ENCODE peak calls at places on chromosomes 2 and 18, in nine cellular contexts. One of them, this sample, is unnamed.

GRCh38 chr2:235966396-235966795 is 201.8 kb downstream of the GBX2 start:
- ATAC-seq in body of pancreas: no peak
- ATAC-seq in activated CD8-positive, alpha-beta T cell treated with anti-CD3 and anti-CD28 coated beads for 36 hours: no peak
- ATAC-seq in psoas muscle: no peak
- ATAC-seq in Right ventricle myocardium inferior: no peak
- ATAC-seq in heart left ventricle: no peak
- ATAC-seq in T-cell: no peak
- ATAC-seq in lower lobe of right lung: no peak
- ATAC-seq in RWPE2: no peak
- ATAC-seq in this sample: no peak

GRCh38 chr2:235594041-235594440 is 100.2 kb downstream of the AGAP1 start:
- ATAC-seq in body of pancreas: peak; percentile 76
- ATAC-seq in activated CD8-positive, alpha-beta T cell treated with anti-CD3 and anti-CD28 coated beads for 36 hours: no peak
- ATAC-seq in psoas muscle: peak; percentile 52
- ATAC-seq in Right ventricle myocardium inferior: peak; percentile 45
- ATAC-seq in heart left ventricle: peak; percentile 25
- ATAC-seq in T-cell: no peak
- ATAC-seq in lower lobe of right lung: peak; percentile 67
- ATAC-seq in RWPE2: peak; percentile 72
- ATAC-seq in this sample: peak; percentile 39

GRCh38 chr2:27583390-27583915 is 611 bp downstream of the ZNF512 start:
- ATAC-seq in body of pancreas: peak; percentile 3
- ATAC-seq in activated CD8-positive, alpha-beta T cell treated with anti-CD3 and anti-CD28 coated beads for 36 hours: peak; percentile 7
- ATAC-seq in psoas muscle: no peak
- ATAC-seq in Right ventricle myocardium inferior: no peak
- ATAC-seq in heart left ventricle: no peak
- ATAC-seq in T-cell: peak; percentile 28
- ATAC-seq in lower lobe of right lung: no peak
- ATAC-seq in RWPE2: peak; percentile 5
- ATAC-seq in this sample: peak; percentile 2

GRCh38 chr2:179467111-179467510 is 202.5 kb upstream of the SESTD1 start:
- ATAC-seq in body of pancreas: no peak
- ATAC-seq in activated CD8-positive, alpha-beta T cell treated with anti-CD3 and anti-CD28 coated beads for 36 hours: no peak
- ATAC-seq in psoas muscle: no peak
- ATAC-seq in Right ventricle myocardium inferior: no peak
- ATAC-seq in heart left ventricle: no peak
- ATAC-seq in T-cell: no peak
- ATAC-seq in lower lobe of right lung: no peak
- ATAC-seq in RWPE2: peak; percentile 78
- ATAC-seq in this sample: no peak

GRCh38 chr18:75104483-75104882 is 104.5 kb downstream of the PTGR3 start:
- ATAC-seq in body of pancreas: no peak
- ATAC-seq in activated CD8-positive, alpha-beta T cell treated with anti-CD3 and anti-CD28 coated beads for 36 hours: no peak
- ATAC-seq in psoas muscle: no peak
- ATAC-seq in Right ventricle myocardium inferior: no peak
- ATAC-seq in heart left ventricle: no peak
- ATAC-seq in T-cell: no peak
- ATAC-seq in lower lobe of right lung: no peak
- ATAC-seq in RWPE2: no peak
- ATAC-seq in this sample: no peak

GRCh38 chr2:176428943-176429469 is 159.8 kb downstream of the MTX2 start:
- ATAC-seq in body of pancreas: no peak
- ATAC-seq in activated CD8-positive, alpha-beta T cell treated with anti-CD3 and anti-CD28 coated beads for 36 hours: peak; percentile 47
- ATAC-seq in psoas muscle: no peak
- ATAC-seq in Right ventricle myocardium inferior: no peak
- ATAC-seq in heart left ventricle: no peak
- ATAC-seq in T-cell: no peak
- ATAC-seq in lower lobe of right lung: no peak
- ATAC-seq in RWPE2: no peak
- ATAC-seq in this sample: no peak

GRCh38 chr2:69539549-69539908 is 102.3 kb upstream of the NFU1 start:
- ATAC-seq in body of pancreas: no peak
- ATAC-seq in activated CD8-positive, alpha-beta T cell treated with anti-CD3 and anti-CD28 coated beads for 36 hours: no peak
- ATAC-seq in psoas muscle: no peak
- ATAC-seq in Right ventricle myocardium inferior: no peak
- ATAC-seq in heart left ventricle: no peak
- ATAC-seq in T-cell: no peak
- ATAC-seq in lower lobe of right lung: no peak
- ATAC-seq in RWPE2: peak; percentile 14
- ATAC-seq in this sample: no peak

GRCh38 chr2:20225294-20226151 is 593 bp upstream of the SDC1 start:
- ATAC-seq in body of pancreas: peak; percentile 70
- ATAC-seq in activated CD8-positive, alpha-beta T cell treated with anti-CD3 and anti-CD28 coated beads for 36 hours: peak; percentile 77
- ATAC-seq in psoas muscle: peak; percentile 73
- ATAC-seq in Right ventricle myocardium inferior: peak; percentile 79
- ATAC-seq in heart left ventricle: peak; percentile 78
- ATAC-seq in T-cell: peak; percentile 44
- ATAC-seq in lower lobe of right lung: peak; percentile 93
- ATAC-seq in RWPE2: peak; percentile 77
- ATAC-seq in this sample: peak; percentile 67

GRCh38 chr2:85525029-85525428 is 13.9 kb upstream of the MAT2A start:
- ATAC-seq in body of pancreas: no peak
- ATAC-seq in activated CD8-positive, alpha-beta T cell treated with anti-CD3 and anti-CD28 coated beads for 36 hours: no peak
- ATAC-seq in psoas muscle: no peak
- ATAC-seq in Right ventricle myocardium inferior: no peak
- ATAC-seq in heart left ventricle: no peak
- ATAC-seq in T-cell: no peak
- ATAC-seq in lower lobe of right lung: no peak
- ATAC-seq in RWPE2: no peak
- ATAC-seq in this sample: no peak

This sample was measured in gastroesophageal sphincter.